ENCODE peak calls at places on chromosome 3, in four cellular contexts. B is IMR-90, D is H1, X is K562. J is an unnamed sample.

GRCh38 chr3:179510496-179510895 is 52.2 kb upstream of the ACTL6A start:
- DNase-seq in B (no peak), D (no peak), X (no peak), J (no peak)

GRCh38 chr3:112333002-112333385 is at the start of gene CD200:
- DNase-seq in B (peak), D (no peak), X (no peak), J (no peak)

GRCh38 chr3:133390715-133391114 is 9.1 kb upstream of the BFSP2 start:
- DNase-seq in B (no peak), D (no peak), X (no peak), J (no peak)

GRCh38 chr3:190306513-190307163 is 15.6 kb downstream of the CLDN1 start:
- DNase-seq in B (peak), D (no peak), X (no peak), J (no peak)

GRCh38 chr3:149395107-149396089 is 17.9 kb upstream of the TM4SF1 start:
- DNase-seq in B (peak), D (no peak), X (no peak), J (no peak)

GRCh38 chr3:190495796-190496195 is 18.1 kb upstream of the IL1RAP start:
- DNase-seq in B (no peak), D (no peak), X (no peak), J (no peak)

GRCh38 chr3:167084566-167084965 is 295.5 kb downstream of the ZBBX start:
- DNase-seq in B (no peak), D (no peak), X (no peak), J (no peak)

GRCh38 chr3:4413467-4413866 is 53.6 kb downstream of the SUMF1 start:
- DNase-seq in B (no peak), D (no peak), X (no peak), J (no peak)

GRCh38 chr3:170809021-170809974 is 60.7 kb downstream of the RPL22L1 start:
- DNase-seq in B (peak), D (no peak), X (peak), J (no peak)

GRCh38 chr3:86737517-86737916 is 253.4 kb downstream of the VGLL3 start:
- DNase-seq in B (no peak), D (no peak), X (no peak), J (no peak)

GRCh38 chr3:63609834-63610233 is 42.6 kb upstream of the SNTN start:
- DNase-seq in B (no peak), D (no peak), X (no peak), J (no peak)

GRCh38 chr3:97232635-97233034 is 418.2 kb downstream of the EPHA6 start:
- DNase-seq in B (no peak), D (no peak), X (no peak), J (no peak)

GRCh38 chr3:167684389-167684993 is 30.7 kb upstream of the WDR49 start:
- DNase-seq in B (peak), D (no peak), X (peak), J (no peak)

GRCh38 chr3:14758893-14759292 is 59.9 kb upstream of the FGD5 start:
- DNase-seq in B (no peak), D (no peak), X (no peak), J (no peak)

DNA sequence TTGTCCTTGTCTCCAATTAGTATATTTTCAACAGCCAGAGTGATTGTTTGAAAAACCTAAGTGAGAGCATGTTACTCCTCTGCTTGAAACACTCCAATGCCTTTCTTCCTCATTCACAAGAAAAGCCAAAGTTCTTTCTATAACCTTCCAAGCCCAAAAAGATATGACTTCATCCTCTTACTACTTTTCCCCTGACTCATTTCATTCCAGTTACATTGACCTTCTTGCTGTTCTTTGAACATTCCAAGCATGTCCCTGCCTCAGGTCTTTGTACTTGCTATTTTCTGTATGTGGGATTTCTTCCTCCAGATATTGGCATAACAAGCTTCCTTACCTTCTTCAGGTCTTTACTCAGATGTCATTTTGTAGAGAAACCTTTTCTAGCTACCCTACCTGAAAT is 28.3 kb downstream of the EHHADH start:
- DNase-seq in B (peak), D (no peak), X (no peak), J (no peak)
- TF ChIP-seq CHD1 in B (no peak), D (no peak), X (no peak), J (no peak)

GRCh38 chr3:188863999-188864406 is 307.8 kb upstream of the TPRG1 start:
- DNase-seq in B (peak), D (no peak), X (no peak), J (no peak)

GRCh38 chr3:188855690-188856089 is 316.1 kb upstream of the TPRG1 start:
- DNase-seq in B (no peak), D (no peak), X (no peak), J (no peak)

GRCh38 chr3:188861847-188862740 is 309.7 kb upstream of the TPRG1 start:
- DNase-seq in B (peak), D (no peak), X (no peak), J (no peak)

GRCh38 chr3:188854395-188855149 is 317.2 kb upstream of the TPRG1 start:
- DNase-seq in B (peak), D (no peak), X (no peak), J (no peak)

DNA sequence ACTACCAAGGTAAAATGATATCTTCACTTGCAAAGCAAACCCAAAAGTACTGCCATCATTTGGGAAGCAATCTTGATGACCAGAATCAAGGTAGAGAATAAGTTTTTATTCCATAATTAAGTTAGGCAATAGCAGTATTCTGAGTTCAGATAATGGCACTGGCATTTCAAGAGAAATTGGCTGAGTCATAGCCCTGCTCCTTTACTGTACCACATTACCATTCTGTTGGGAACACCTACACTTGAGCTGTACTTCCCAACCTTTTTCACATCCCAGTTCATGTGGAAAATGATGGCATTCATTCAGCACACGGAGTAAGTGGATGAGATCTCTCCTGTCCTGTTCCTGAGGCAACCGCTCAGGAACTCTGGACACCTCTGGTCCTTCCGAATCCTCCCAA is 311.6 kb upstream of the TPRG1 start:
- DNase-seq in B (peak), D (no peak), X (no peak), J (no peak)
- TF ChIP-seq CHD1 in B (no peak), D (no peak), X (no peak), J (no peak)

DNA sequence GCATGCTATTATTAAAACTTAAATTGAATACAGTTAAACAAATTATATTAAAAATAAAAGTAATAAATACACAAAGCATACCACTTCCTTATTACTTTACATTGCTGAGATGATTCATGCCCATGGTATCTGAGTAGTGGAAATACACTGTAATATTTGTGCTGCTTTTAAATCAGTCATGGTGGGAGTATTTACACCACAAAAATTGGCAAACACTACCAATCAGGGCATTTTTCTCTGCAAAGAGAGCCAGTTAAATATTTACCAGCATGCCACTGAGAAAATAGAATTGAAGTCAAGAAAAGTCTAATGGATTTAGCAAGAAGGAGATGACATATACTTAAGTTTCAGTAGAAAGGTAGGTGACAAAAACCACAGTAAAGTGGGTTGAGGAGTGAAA is 19.6 kb downstream of the PPARG start:
- DNase-seq in B (peak), D (no peak), X (no peak), J (peak)
- TF ChIP-seq CHD1 in B (no peak), D (no peak), X (no peak), J (no peak)

DNA sequence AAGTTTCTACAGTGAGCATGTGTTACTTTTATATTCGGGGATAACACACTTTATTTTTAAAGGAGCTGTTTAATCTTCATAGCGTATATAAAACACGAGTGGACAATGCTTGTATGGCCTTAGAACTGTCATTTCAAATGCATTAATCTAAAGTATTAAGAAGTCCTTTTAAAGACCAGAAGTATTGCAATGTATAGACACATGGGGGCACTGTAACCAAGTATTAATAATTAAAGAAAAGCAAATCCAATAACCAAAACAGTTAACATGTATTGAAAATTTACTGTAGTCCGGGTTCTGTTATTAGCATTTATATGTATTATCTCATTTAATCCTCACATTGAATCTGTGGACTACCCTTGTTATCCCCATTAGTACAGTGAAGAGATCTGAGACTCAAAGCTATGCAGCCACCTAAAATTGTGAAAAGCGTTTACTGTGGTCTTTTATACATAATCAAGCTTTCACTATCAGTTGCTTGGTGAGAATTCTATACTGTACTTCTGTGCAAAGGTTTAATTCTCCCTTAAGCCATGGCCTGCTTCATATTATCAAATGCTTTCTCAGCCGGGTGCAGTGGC is 10.1 kb downstream of the ARL14 start:
- DNase-seq in B (peak), D (no peak), X (peak), J (no peak)
- TF ChIP-seq CHD1 in B (no peak), D (no peak), X (no peak), J (no peak)

GRCh38 chr3:12995389-12996180 is 77.6 kb downstream of the IQSEC1 start:
- DNase-seq in B (no peak), D (no peak), X (no peak), J (no peak)

GRCh38 chr3:12996181-12996506 is 77.1 kb downstream of the IQSEC1 start:
- DNase-seq in B (peak), D (no peak), X (no peak), J (no peak)

GRCh38 chr3:12993623-12994356 is 79.4 kb downstream of the IQSEC1 start:
- DNase-seq in B (no peak), D (no peak), X (peak), J (no peak)

GRCh38 chr3:12994357-12994606 is 78.9 kb downstream of the IQSEC1 start:
- DNase-seq in B (no peak), D (no peak), X (no peak), J (no peak)

DNA sequence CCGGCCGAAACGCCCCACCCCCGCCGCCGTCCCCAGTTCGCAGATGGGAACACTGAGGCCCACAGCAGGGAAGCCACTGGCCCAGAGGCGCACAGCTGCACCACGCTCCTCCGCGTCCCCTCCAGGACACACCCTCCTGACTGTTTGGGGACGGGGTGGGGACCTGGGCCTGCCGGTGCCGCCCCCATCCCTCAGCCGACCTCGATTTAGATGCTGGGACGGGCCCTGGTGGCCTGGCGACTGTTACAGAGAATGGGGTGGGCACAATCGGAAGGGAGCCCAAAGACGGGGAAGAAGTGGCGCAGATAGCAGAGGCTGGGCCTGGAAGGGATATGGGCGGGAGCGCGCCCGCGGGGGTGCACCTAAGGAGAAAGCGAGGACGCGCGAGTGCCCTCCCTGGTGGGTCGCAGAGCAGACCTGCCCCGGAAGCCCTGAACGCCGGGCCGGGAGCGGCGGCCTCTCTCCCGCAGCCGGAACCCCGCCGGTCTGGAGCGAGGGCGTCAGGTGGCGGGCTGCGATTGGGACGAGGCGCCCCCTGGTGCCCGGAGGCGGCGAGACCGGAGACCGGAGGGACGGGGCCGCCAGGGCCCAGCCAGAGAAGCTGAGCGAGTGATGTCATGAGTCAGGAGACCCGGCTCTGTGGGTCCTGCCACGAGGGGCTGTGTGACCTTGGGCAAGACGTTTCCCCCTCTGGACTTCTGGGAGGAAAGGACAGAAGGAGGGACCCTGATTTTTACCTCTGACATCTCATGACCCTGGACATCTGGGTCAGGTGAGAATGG is 78.4 kb downstream of the IQSEC1 start:
- DNase-seq in B (peak), D (peak), X (peak), J (no peak)
- TF ChIP-seq CHD1 in B (no peak), D (no peak), X (no peak), J (no peak)

DNA sequence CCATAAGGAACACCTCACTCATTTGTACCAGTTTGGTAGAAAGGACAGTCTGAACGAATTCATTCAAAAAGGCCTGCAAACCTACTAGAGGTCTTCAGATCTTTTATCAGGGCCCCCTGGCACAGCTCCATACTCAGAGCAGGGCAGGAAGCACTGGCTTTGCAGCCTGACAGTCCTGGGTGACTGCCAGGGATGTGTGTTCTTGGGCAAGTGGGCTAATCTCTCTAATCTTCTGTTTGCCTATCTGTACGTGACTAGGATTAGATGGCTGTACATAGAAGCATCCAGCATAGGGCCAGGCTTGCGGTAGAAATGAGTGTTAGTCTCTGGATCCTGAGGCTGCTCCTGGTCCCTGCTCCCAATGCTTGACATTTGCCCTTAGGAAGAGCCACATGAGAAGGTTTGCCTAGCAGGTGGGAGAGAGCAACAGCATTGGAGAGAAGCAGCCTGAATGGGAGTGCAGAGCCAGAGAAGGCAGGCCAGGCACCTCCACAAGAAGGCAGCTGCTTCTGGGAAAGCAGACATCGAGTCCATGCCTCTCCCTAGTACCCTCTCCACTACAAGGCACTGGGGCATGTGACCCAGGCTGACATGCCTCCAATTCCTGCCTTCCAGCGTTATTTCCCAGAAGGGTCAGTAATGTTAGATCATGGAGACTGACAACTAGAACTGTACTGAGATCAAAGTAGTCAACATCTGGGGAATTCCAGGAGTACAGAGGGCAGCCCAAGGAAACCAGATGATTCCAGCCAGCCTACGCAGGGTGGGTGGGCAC is 1.0 kb upstream of the CXCR6 start:
- DNase-seq in B (no peak), D (no peak), X (no peak), J (no peak)
- TF ChIP-seq CHD1 in B (no peak), D (no peak), X (no peak), J (no peak)

GRCh38 chr3:165125836-165126235 is 47.5 kb upstream of the SI start:
- DNase-seq in B (no peak), D (no peak), X (no peak), J (no peak)

GRCh38 chr3:165128544-165128943 is 50.2 kb upstream of the SI start:
- DNase-seq in B (no peak), D (no peak), X (no peak), J (no peak)

GRCh38 chr3:165133188-165133899 is 55.0 kb upstream of the SI start:
- DNase-seq in B (no peak), D (no peak), X (no peak), J (no peak)

GRCh38 chr3:165130709-165131108 is 52.4 kb upstream of the SI start:
- DNase-seq in B (no peak), D (no peak), X (no peak), J (no peak)
- TF ChIP-seq CHD1 in B (no peak), D (no peak), X (no peak), J (no peak)

GRCh38 chr3:1207904-1208303 is 115.1 kb downstream of the CNTN6 start:
- DNase-seq in B (no peak), D (no peak), X (no peak), J (no peak)
- TF ChIP-seq CHD1 in B (no peak), D (no peak), X (no peak), J (no peak)

GRCh38 chr3:137065381-137065780 is 107.6 kb downstream of the IL20RB start:
- DNase-seq in B (no peak), D (peak), X (no peak), J (no peak)
- TF ChIP-seq CHD1 in B (no peak), D (no peak), X (no peak), J (no peak)